ENCODE peak calls at places on chromosomes 1 and 21, in nine cellular contexts. R, O, B, W, Z, J, S, U and M are unnamed samples.
A peak's percentile ranks its signal among the peaks of the same experiment; 100 is the strongest.

GRCh38 chr1:229892515-229893117 is 174.4 kb upstream of the GALNT2 start:
- DNase-seq in U (no peak), J (no peak), Z (no peak), W (no peak), R (no peak), O (no peak), B (no peak), S (no peak), M (no peak)

GRCh38 chr1:89844860-89845259 is 24.0 kb downstream of the LRRC8D start:
- DNase-seq in U (no peak), J (no peak), S (no peak), Z (no peak), O (no peak), R (no peak), W (no peak), B (no peak), M (no peak)

GRCh38 chr1:232591344-232591743 is 38.6 kb downstream of the SIPA1L2 start:
- DNase-seq in R (no peak), B (no peak), J (no peak), S (no peak), W (no peak), O (no peak), U (no peak), Z (no peak), M (peak; percentile 59)

GRCh38 chr1:64601207-64601606 is 131.3 kb downstream of the CACHD1 start:
- DNase-seq in Z (no peak), B (no peak), R (no peak), W (no peak), S (no peak), O (no peak), J (no peak), U (no peak), M (no peak)

GRCh38 chr1:99005537-99005942 is 879 bp upstream of the PLPPR5 start:
- DNase-seq in B (no peak), R (no peak), U (no peak), O (no peak), W (no peak), S (no peak), Z (no peak), J (no peak), M (peak; percentile 25)

GRCh38 chr21:33089439-33089838 is 19.5 kb downstream of the OLIG1 start:
- DNase-seq in Z (no peak), O (no peak), U (no peak), S (no peak), R (no peak), B (no peak), W (no peak), J (no peak), M (no peak)

GRCh38 chr1:154436433-154436832 is 31.3 kb downstream of the IL6R start:
- DNase-seq in R (no peak), S (no peak), B (no peak), U (no peak), W (no peak), J (no peak), Z (no peak), O (no peak), M (no peak)

GRCh38 chr1:241310451-241310850 is 46.6 kb downstream of the RGS7 start:
- DNase-seq in U (no peak), Z (no peak), R (no peak), B (no peak), S (peak; percentile 3), W (no peak), O (peak; percentile 23), J (no peak), M (no peak)

GRCh38 chr21:43012596-43012995 is 38.2 kb downstream of the PKNOX1 start:
- DNase-seq in W (no peak), O (peak; percentile 73), J (no peak), Z (no peak), U (no peak), B (peak; percentile 22), S (peak; percentile 67), R (no peak), M (no peak)

GRCh38 chr1:230081751-230082150 is 14.7 kb downstream of the GALNT2 start:
- DNase-seq in W (no peak), B (no peak), R (no peak), O (no peak), J (no peak), S (no peak), U (no peak), Z (no peak), M (no peak)

GRCh38 chr1:234617135-234617985 is 7.4 kb upstream of the IRF2BP2 start:
- DNase-seq in U (no peak), B (peak; percentile 59), W (no peak), S (peak; percentile 51), R (no peak), J (no peak), Z (no peak), O (no peak), M (peak; percentile 54)

GRCh38 chr1:180923024-180923841 is 10.5 kb downstream of the KIAA1614 start:
- DNase-seq in S (peak; percentile 33), R (no peak), W (peak; percentile 40), B (no peak), Z (no peak), J (no peak), O (peak; percentile 53), U (no peak), M (peak; percentile 98)

GRCh38 chr1:98323396-98323795 is 338.1 kb upstream of the SNX7 start:
- DNase-seq in W (no peak), R (no peak), S (peak; percentile 95), Z (no peak), O (peak; percentile 97), J (no peak), B (peak; percentile 68), U (no peak), M (no peak)

GRCh38 chr1:240967070-240967724 is 355.2 kb upstream of the GREM2 start:
- DNase-seq in R (no peak), B (peak; percentile 12), W (no peak), O (no peak), J (no peak), Z (no peak), S (peak; percentile 8), U (no peak), M (peak; percentile 6)

GRCh38 chr1:14841456-14841855 is 243.0 kb downstream of the KAZN start:
- DNase-seq in O (no peak), U (no peak), R (no peak), S (peak; percentile 83), W (no peak), J (no peak), B (no peak), Z (no peak), M (no peak)

GRCh38 chr1:100352267-100353072 is at the start of gene CDC14A:
- DNase-seq in S (peak; percentile 97), Z (peak; percentile 85), B (peak; percentile 96), U (peak; percentile 76), J (peak; percentile 94), W (peak; percentile 98), R (peak; percentile 61), O (peak; percentile 80), M (peak; percentile 98)

GRCh38 chr21:36499578-36500471 is 19.9 kb upstream of the CLDN14 start:
- DNase-seq in R (no peak), U (no peak), W (peak; percentile 86), S (peak; percentile 44), B (peak; percentile 70), J (peak; percentile 61), O (peak; percentile 91), Z (no peak), M (peak; percentile 59)

GRCh38 chr21:41712730-41713129 is 54.1 kb downstream of the RIPK4 start:
- DNase-seq in Z (no peak), J (no peak), B (no peak), S (no peak), R (no peak), U (no peak), O (no peak), W (no peak), M (no peak)